ENCODE peak calls at places on chromosomes 7 and 10, in four cellular contexts. A is T-cell, T is NCI-H1694, Q is NB4. C is an unnamed sample.

GRCh38 chr10:16835223-16835622 is 18.0 kb upstream of the RSU1 start:
- DNase-seq in T (no peak), Q (no peak), A (peak), C (no peak)

GRCh38 chr7:74290999-74291441 is 1.8 kb downstream of the CLIP2 start:
- DNase-seq in T (no peak), A (no peak), Q (peak), C (no peak)

GRCh38 chr7:16851829-16852228 is 30.0 kb downstream of the AGR3 start:
- DNase-seq in A (no peak), T (no peak), Q (peak), C (no peak)

GRCh38 chr10:95237376-95238170 is 43.5 kb downstream of the ACSM6 start:
- DNase-seq in A (no peak), T (no peak), Q (no peak), C (no peak)

GRCh38 chr10:121531076-121531829 is 67.0 kb downstream of the FGFR2 start:
- DNase-seq in T (no peak), Q (peak), A (no peak), C (peak)

GRCh38 chr10:14971867-14972448 is 12.8 kb downstream of the MEIG1 start:
- DNase-seq in A (peak), Q (peak), T (peak), C (peak)

GRCh38 chr10:93175490-93175889 is 101.8 kb downstream of the CYP26A1 start:
- DNase-seq in T (no peak), Q (no peak), A (no peak), C (no peak)

GRCh38 chr7:99837649-99838361 is 10.0 kb downstream of the CYP3A43 start:
- DNase-seq in T (no peak), A (no peak), Q (peak), C (no peak)

GRCh38 chr7:127938588-127938987 is 92.6 kb downstream of the LRRC4 start:
- DNase-seq in Q (no peak), T (no peak), A (no peak), C (no peak)

GRCh38 chr10:78596556-78596955 is 472.2 kb upstream of the ZMIZ1 start:
- DNase-seq in T (no peak), A (no peak), Q (no peak), C (no peak)

GRCh38 chr10:71582019-71582418 is 137.6 kb downstream of the C10orf105 start:
- DNase-seq in T (no peak), A (no peak), Q (peak), C (no peak)

GRCh38 chr7:105126436-105126975 is 112.5 kb downstream of the KMT2E start:
- DNase-seq in T (no peak), Q (no peak), A (no peak), C (no peak)

GRCh38 chr7:68706291-68706690 is 892.0 kb upstream of the AUTS2 start:
- DNase-seq in T (no peak), A (no peak), Q (peak), C (no peak)

GRCh38 chr10:79047875-79048638 is 20.7 kb upstream of the ZMIZ1 start:
- DNase-seq in A (peak), Q (peak), T (no peak), C (no peak)

GRCh38 chr10:69316313-69317059 is 38.2 kb downstream of the HK1 start:
- DNase-seq in T (no peak), A (no peak), Q (no peak), C (peak)

GRCh38 chr7:115038158-115038557 is 116.3 kb downstream of the MDFIC start:
- DNase-seq in A (no peak), Q (no peak), T (no peak), C (no peak)

GRCh38 chr10:87973635-87974034 is 110.2 kb downstream of the PTEN start:
- DNase-seq in T (no peak), Q (no peak), A (no peak), C (no peak)

GRCh38 chr10:114551310-114551972 is 106.6 kb downstream of the ABLIM1 start:
- DNase-seq in Q (no peak), A (no peak), T (no peak), C (peak)

GRCh38 chr10:88163572-88163971 is 300.1 kb downstream of the PTEN start:
- DNase-seq in A (no peak), Q (no peak), T (no peak), C (no peak)

GRCh38 chr7:51328351-51328801 is 11.8 kb upstream of the COBL start:
- DNase-seq in T (no peak), A (no peak), Q (no peak), C (no peak)

GRCh38 chr7:107213193-107213788 is 44.5 kb downstream of the HBP1 start:
- DNase-seq in Q (no peak), A (no peak), T (no peak), C (no peak)

GRCh38 chr10:69570050-69570816 is 3.0 kb downstream of the NEUROG3 start:
- DNase-seq in A (no peak), T (no peak), Q (no peak), C (no peak)